ENCODE peak calls at places on chromosomes 4 and X, in eight cellular contexts. I, W, C, B, Y, V, H and L are unnamed samples.

GRCh38 chrX:69324851-69325250 is 159.6 kb upstream of the PJA1 start:
- DNase-seq in Y (no peak), C (no peak), W (no peak), B (peak), I (no peak), V (no peak), H (no peak), L (no peak)

GRCh38 chr4:184838249-184839074 is 12.7 kb upstream of the ACSL1 start:
- DNase-seq in Y (no peak), I (no peak), H (no peak), W (no peak), V (no peak), B (no peak), C (no peak), L (no peak)

GRCh38 chr4:182600093-182600492 is 317.1 kb downstream of the DCTD start:
- DNase-seq in W (no peak), Y (no peak), I (no peak), H (no peak), C (no peak), B (no peak), V (no peak), L (no peak)

GRCh38 chr4:185142563-185142910 is 529 bp upstream of the SLC25A4 start:
- DNase-seq in Y (no peak), C (no peak), H (no peak), I (no peak), V (no peak), B (no peak), W (no peak), L (no peak)

GRCh38 chrX:45621356-45622041 is 420.8 kb upstream of the DIPK2B start:
- DNase-seq in V (no peak), Y (no peak), C (no peak), H (no peak), W (peak), B (no peak), I (no peak), L (peak)

GRCh38 chrX:39848243-39848642 is 249.5 kb downstream of the BCOR start:
- DNase-seq in B (no peak), I (no peak), H (no peak), C (no peak), V (no peak), Y (no peak), W (no peak), L (no peak)

GRCh38 chrX:119880552-119881437 is 9.2 kb downstream of the NDUFA1 start:
- DNase-seq in C (peak), I (peak), W (peak), B (peak), V (no peak), H (no peak), Y (no peak), L (no peak)

GRCh38 chrX:103215768-103216085 is 819 bp downstream of the BEX4 start:
- DNase-seq in C (no peak), W (no peak), V (no peak), I (no peak), Y (no peak), B (no peak), H (no peak), L (no peak)

GRCh38 chr4:545612-546011 is 30.5 kb downstream of the TMEM271 start:
- DNase-seq in Y (no peak), B (no peak), W (no peak), H (no peak), I (no peak), C (no peak), V (no peak), L (no peak)

GRCh38 chrX:48919360-48919821 is 567 bp upstream of the PIM2 start:
- DNase-seq in W (peak), V (no peak), H (no peak), B (no peak), I (no peak), C (no peak), Y (no peak), L (no peak)

GRCh38 chrX:136850441-136851175 is 29.9 kb downstream of the RBMX start:
- DNase-seq in Y (no peak), B (no peak), I (no peak), V (no peak), H (no peak), W (peak), C (no peak), L (no peak)

GRCh38 chrX:100636321-100636991 is at the start of gene TSPAN6:
- DNase-seq in H (peak), Y (peak), W (peak), V (peak), B (peak), I (peak), C (peak), L (no peak)

GRCh38 chr4:186676531-186677158 is 47.0 kb downstream of the FAT1 start:
- DNase-seq in H (peak), B (peak), V (no peak), I (no peak), W (peak), Y (no peak), C (no peak), L (peak)

GRCh38 chr4:119212964-119213606 is 572 bp downstream of the USP53 start:
- DNase-seq in I (peak), Y (peak), C (peak), H (peak), B (peak), W (peak), V (peak), L (peak)

GRCh38 chrX:39957816-39958561 is 139.8 kb downstream of the BCOR start:
- DNase-seq in Y (no peak), H (no peak), I (no peak), V (no peak), W (no peak), C (no peak), B (no peak), L (peak)

GRCh38 chr4:104941661-104942062 is 205.0 kb upstream of the TET2 start:
- DNase-seq in V (no peak), W (no peak), Y (no peak), I (no peak), B (no peak), H (no peak), C (no peak), L (no peak)

GRCh38 chrX:72340572-72340971 is 34.9 kb upstream of the CITED1 start:
- DNase-seq in W (no peak), C (no peak), V (no peak), H (no peak), Y (no peak), I (no peak), B (no peak), L (no peak)

GRCh38 chrX:70554081-70554480 is 109.4 kb downstream of the DLG3 start:
- DNase-seq in B (peak), W (peak), V (no peak), H (no peak), Y (no peak), C (no peak), I (no peak), L (no peak)

GRCh38 chr4:152643153-152644035 is 36.4 kb downstream of the TMEM154 start:
- DNase-seq in H (no peak), Y (no peak), I (no peak), B (no peak), V (no peak), C (peak), W (no peak), L (no peak)

GRCh38 chr4:87451537-87451936 is 29.2 kb downstream of the NUDT9 start:
- DNase-seq in H (no peak), W (no peak), Y (no peak), V (no peak), C (no peak), I (no peak), B (no peak), L (no peak)

GRCh38 chrX:145190801-145191389 is 56.4 kb upstream of the SPANXN1 start:
- DNase-seq in H (no peak), I (no peak), W (peak), B (peak), Y (no peak), V (no peak), C (no peak), L (no peak)

GRCh38 chrX:154443479-154443910 is 446 bp upstream of the FAM50A start:
- DNase-seq in H (no peak), C (no peak), B (peak), V (no peak), I (no peak), W (no peak), Y (no peak), L (no peak)

GRCh38 chr4:76733380-76733779 is 164.6 kb downstream of the SOWAHB start:
- DNase-seq in C (peak), Y (no peak), H (no peak), W (no peak), V (no peak), I (no peak), B (no peak), L (no peak)

GRCh38 chr4:53168237-53168636 is 197.6 kb downstream of the SCFD2 start:
- DNase-seq in B (no peak), W (no peak), V (no peak), H (no peak), Y (no peak), C (no peak), I (no peak), L (no peak)

GRCh38 chrX:155262970-155263754 is 1.1 kb downstream of the RAB39B start:
- DNase-seq in V (no peak), Y (no peak), C (no peak), I (no peak), B (no peak), W (no peak), H (no peak), L (no peak)

GRCh38 chrX:105552395-105552794 is 269.9 kb upstream of the NRK start:
- DNase-seq in Y (no peak), B (no peak), H (no peak), W (peak), C (no peak), V (no peak), I (no peak), L (no peak)

GRCh38 chrX:44317196-44317595 is 26.3 kb downstream of the EFHC2 start:
- DNase-seq in W (no peak), Y (no peak), I (no peak), H (no peak), V (no peak), C (no peak), B (no peak), L (no peak)

DNA sequence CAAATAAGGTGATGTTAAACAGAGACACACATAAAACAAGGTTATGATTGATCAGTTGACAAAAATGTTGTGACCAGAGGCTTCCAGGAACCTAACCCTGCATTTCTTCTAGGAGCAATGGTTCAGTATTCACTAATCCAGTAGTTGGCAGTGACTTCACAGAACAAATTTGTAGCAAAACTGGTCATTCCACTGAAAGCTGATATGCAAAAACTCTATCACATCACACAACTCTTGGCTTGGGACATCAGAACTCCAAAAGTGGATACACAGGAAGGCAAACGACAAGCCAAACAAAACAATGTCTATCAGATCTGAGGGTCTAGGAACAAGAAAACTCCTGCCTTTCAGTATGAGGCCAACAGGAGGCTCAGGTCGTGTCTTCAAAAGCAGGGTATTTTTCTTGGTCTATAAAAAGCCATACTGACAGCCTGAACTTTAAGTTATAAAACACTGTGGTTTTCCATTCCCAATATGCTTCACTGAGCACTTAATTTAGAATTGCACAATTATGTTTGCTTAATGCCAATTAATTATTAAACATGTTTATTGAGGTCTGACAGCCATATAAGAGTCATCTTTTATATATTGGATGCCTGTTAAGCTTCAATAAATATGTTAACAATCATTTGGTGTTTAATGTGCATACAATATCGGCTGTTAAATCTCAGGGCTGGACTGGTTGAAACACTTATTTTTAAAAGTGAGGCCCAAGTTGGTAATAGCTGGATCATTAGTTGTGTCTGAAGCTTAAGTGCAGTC is 45.6 kb downstream of the SOD3 start:
- DNase-seq in C (no peak), I (no peak), V (no peak), B (no peak), W (no peak), H (no peak), Y (no peak), L (no peak)
- TF ChIP-seq CTCF in C (no peak), I (peak), V (no peak), B (no peak), W (no peak), H (no peak), Y (no peak), L (no peak)

GRCh38 chr4:20086067-20086466 is 165.6 kb upstream of the SLIT2 start:
- DNase-seq in W (no peak), H (no peak), Y (no peak), C (no peak), V (no peak), B (no peak), I (no peak), L (no peak)
- TF ChIP-seq CTCF in W (no peak), H (no peak), Y (no peak), C (no peak), V (no peak), B (no peak), I (no peak), L (no peak)

GRCh38 chr4:139108567-139109128 is 68.4 kb downstream of the ELF2 start:
- DNase-seq in H (no peak), B (no peak), Y (no peak), C (no peak), I (no peak), W (no peak), V (no peak), L (no peak)
- TF ChIP-seq CTCF in H (no peak), B (no peak), Y (no peak), C (no peak), I (no peak), W (no peak), V (no peak), L (no peak)

GRCh38 chr4:79575709-79576479 is 167.9 kb upstream of the GK2 start:
- DNase-seq in Y (peak), H (no peak), W (no peak), I (no peak), V (no peak), B (no peak), C (no peak), L (no peak)

GRCh38 chr4:79578613-79579012 is 170.6 kb upstream of the GK2 start:
- DNase-seq in H (no peak), I (no peak), V (no peak), C (no peak), Y (no peak), B (no peak), W (no peak), L (no peak)

GRCh38 chr4:79574741-79575451 is 166.9 kb upstream of the GK2 start:
- DNase-seq in W (no peak), V (no peak), Y (no peak), C (no peak), I (no peak), H (no peak), B (no peak), L (no peak)

GRCh38 chr4:79576480-79576803 is 168.4 kb upstream of the GK2 start:
- DNase-seq in H (no peak), I (peak), C (no peak), Y (no peak), V (no peak), W (peak), B (peak), L (no peak)
- TF ChIP-seq CTCF in H (peak), I (peak), C (peak), Y (no peak), V (peak), W (peak), B (peak), L (peak)

DNA sequence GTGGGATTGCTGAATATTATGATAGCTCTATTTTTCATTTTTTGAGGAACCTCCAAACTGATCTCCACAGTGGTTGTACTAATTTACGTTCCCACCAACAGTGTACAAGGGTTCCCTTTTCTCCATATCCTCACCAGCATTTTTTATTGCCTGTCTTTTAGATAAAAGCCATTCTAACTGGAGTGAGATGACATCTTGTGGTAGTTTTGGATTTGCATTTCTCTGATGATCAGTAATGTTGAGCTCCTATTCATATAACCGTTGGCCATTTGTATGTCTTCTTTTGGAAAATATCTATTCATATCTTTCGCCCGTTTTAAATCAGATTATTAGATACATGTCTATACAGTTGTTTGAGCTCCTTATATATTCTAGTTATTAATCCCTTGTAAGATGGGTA is 101.8 kb downstream of the RASGEF1B start:
- DNase-seq in C (no peak), Y (no peak), V (no peak), B (no peak), W (peak), I (no peak), H (no peak), L (no peak)
- TF ChIP-seq CTCF in C (no peak), Y (no peak), V (no peak), B (peak), W (no peak), I (no peak), H (peak), L (no peak)